ENCODE peak calls at places on chromosomes 1 and 21, in six cellular contexts. H, O, C, I, P and W are unnamed samples. For H3K9me3, the result is how much of the 10 kb centered on the place peaks cover.

GRCh38 chr1:11948822-11949458 is 14.4 kb downstream of the PLOD1 start:
- DNase-seq in P (no peak), I (no peak), O (no peak), C (no peak), H (no peak), W (no peak)

GRCh38 chr21:45283019-45283610 is 4.6 kb downstream of the POFUT2 start:
- DNase-seq in I (no peak), O (no peak), H (peak), P (no peak), C (no peak), W (no peak)

GRCh38 chr1:97925161-97925560 is 4.3 kb upstream of the DPYD start:
- DNase-seq in I (no peak), P (no peak), H (no peak), C (peak), O (no peak), W (no peak)

GRCh38 chr1:109161836-109162606 is 48.1 kb downstream of the ELAPOR1 start:
- DNase-seq in O (peak), C (no peak), P (peak), H (no peak), I (peak), W (no peak)

GRCh38 chr1:209889077-209889418 is 49.0 kb upstream of the SYT14 start:
- DNase-seq in P (no peak), C (no peak), H (no peak), O (no peak), I (no peak), W (no peak)

GRCh38 chr21:15001773-15002647 is 62.8 kb downstream of the NRIP1 start:
- DNase-seq in P (no peak), I (no peak), C (no peak), O (no peak), H (no peak), W (no peak)

GRCh38 chr1:174884001-174884400 is 115.7 kb upstream of the CACYBP start:
- DNase-seq in C (no peak), I (no peak), H (no peak), P (no peak), O (no peak), W (no peak)

GRCh38 chr1:85047144-85047471 is 1.2 kb downstream of the MCOLN3 start:
- DNase-seq in P (no peak), O (no peak), H (no peak), C (no peak), I (no peak), W (no peak)

GRCh38 chr1:12615916-12616708 is 1.9 kb downstream of the DHRS3 start:
- DNase-seq in C (no peak), H (no peak), P (peak), I (peak), O (peak), W (no peak)

GRCh38 chr1:206846475-206846874 is 18.9 kb upstream of the IL20 start:
- DNase-seq in O (no peak), P (no peak), C (no peak), H (no peak), I (no peak), W (no peak)

GRCh38 chr1:47450606-47451005 is 12.8 kb downstream of the FOXD2 start:
- DNase-seq in C (no peak), H (no peak), O (no peak), P (no peak), I (no peak), W (no peak)

GRCh38 chr1:228851196-228851595 is 115.9 kb downstream of the RHOU start:
- DNase-seq in P (no peak), O (no peak), C (no peak), I (no peak), H (no peak), W (no peak)

GRCh38 chr1:16614361-16615252 is 1.2 kb upstream of the NBPF1 start:
- DNase-seq in P (peak), I (no peak), C (no peak), H (no peak), O (peak), W (no peak)

GRCh38 chr1:162699366-162699765 is 67.1 kb downstream of the DDR2 start:
- DNase-seq in O (no peak), C (no peak), P (no peak), I (no peak), H (no peak), W (no peak)
- H3K9me3 ChIP-seq in O (under half), C (under half), P (under half), I (under half), H (under half), W (under half)

GRCh38 chr1:27348861-27349783 is 7.3 kb downstream of the SYTL1 start:
- DNase-seq in I (no peak), H (no peak), C (no peak), P (no peak), O (no peak), W (no peak)
- H3K4me3 ChIP-seq in I (peak), H (peak), C (peak), P (peak), O (peak), W (peak)

GRCh38 chr1:33141216-33141615 is 40.6 kb downstream of the TRIM62 start:
- DNase-seq in H (no peak), C (no peak), I (no peak), P (no peak), O (no peak), W (no peak)

GRCh38 chr1:33143181-33143580 is 38.7 kb downstream of the TRIM62 start:
- DNase-seq in P (no peak), C (no peak), H (no peak), I (no peak), O (peak), W (no peak)

GRCh38 chr1:33141781-33142180 is 40.1 kb downstream of the TRIM62 start:
- DNase-seq in C (no peak), H (no peak), O (no peak), I (no peak), P (no peak), W (no peak)

GRCh38 chr1:33143698-33144097 is 38.1 kb downstream of the TRIM62 start:
- DNase-seq in O (no peak), I (no peak), P (no peak), C (no peak), H (no peak), W (no peak)

DNA sequence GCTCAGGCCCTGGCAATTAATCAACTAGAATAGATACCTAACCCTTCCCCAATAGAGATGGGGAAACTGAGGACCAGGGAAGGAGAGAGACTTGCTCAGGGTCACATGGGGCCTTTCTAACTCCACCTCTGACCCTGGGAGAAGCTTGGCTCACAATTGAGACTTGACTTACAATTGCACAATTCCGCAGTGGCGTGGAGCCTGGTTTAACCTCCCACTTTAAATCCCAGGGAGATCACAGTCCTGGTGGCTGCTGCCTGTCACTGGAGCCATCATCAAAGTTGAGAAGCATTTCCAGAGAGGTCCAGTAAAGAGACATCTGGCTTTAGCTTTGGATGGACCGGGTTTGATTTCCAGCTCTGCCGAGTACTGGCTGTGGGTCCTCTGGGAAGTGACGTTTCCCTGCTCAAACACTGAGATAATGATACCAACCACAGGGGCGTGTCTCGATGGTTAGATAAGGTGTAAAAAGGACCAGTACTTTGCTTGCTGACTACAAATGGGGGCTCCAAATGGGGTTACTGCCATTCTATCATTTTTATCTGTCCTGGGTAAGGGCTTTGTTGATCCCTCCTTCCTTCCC is 39.3 kb downstream of the TRIM62 start:
- DNase-seq in I (no peak), O (no peak), P (no peak), C (no peak), H (no peak), W (no peak)
- H3K9me3 ChIP-seq in I (under half), O (under half), P (under half), C (under half), H (under half), W (under half)

DNA sequence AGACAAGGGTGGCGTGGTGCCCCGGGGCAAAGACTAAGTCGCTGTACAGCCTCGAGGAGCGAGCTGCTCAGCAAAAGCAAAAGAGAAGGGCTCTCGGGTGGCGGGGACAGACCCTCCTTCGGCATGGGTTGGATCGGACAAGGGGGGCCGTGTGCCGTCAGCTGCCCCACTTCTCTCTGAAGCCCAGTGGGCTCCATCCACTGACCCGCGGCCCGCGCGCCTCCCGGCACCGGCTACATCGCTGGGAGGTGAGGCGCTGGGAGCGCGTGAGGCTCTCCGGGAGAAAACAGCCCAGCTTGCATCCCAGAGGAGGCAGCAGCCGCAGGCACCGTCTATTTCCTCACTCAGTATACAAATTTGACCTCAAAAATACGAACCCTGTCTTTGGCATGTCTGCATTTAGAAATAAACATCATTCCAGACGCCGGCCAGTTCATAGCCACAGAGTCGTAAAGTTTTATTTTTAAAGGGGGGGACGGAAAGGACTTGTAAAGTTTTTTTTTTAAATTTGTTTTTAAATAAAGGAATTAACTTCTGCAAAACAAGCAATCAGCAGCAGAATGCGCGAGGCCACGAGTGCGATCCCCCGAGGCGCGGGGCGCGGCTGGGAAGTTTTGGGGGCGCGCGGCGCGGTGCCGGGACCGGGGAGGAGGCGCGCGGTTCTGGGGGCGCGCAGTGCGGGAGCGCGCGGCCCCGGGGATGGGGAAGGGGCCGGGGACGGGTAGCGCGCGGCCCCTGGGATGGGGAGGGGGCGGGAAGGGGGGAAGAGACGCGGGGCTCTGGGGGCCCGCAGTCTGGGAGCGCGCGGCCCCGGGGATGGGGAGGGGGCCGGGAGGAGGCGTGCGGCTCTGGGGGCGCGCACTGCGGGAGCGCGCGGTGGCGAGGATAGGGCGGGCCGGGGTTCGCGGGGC is 637 bp upstream of the GPR137B start:
- DNase-seq in H (no peak), I (peak), O (no peak), P (peak), C (no peak), W (no peak)
- H3K4me3 ChIP-seq in H (peak), I (peak), O (peak), P (peak), C (peak), W (peak)

DNA sequence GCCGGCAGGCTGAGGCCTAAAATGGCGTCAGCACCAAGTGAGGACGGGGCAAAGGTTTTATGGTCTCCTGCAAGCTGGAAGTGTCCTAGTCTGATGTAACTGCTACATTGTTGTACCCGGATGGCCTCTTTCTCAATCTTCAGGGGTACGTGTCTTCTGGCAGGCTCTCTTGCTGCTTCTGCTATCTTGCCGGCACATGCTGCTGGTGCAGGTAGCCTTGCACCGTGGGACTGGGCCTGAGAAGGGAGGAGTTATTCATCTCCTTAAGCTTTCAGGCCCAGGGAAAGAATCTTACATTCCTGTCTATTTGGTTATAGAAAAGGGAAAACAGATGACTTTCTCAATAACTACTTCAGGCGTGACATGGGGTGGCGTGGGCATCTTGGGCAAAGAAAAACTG is 72.2 kb downstream of the ZNF678 start:
- DNase-seq in P (no peak), C (no peak), O (no peak), H (no peak), I (no peak), W (no peak)
- H3K9me3 ChIP-seq in P (under half), C (half or more), O (half or more), H (half or more), I (under half), W (under half)

DNA sequence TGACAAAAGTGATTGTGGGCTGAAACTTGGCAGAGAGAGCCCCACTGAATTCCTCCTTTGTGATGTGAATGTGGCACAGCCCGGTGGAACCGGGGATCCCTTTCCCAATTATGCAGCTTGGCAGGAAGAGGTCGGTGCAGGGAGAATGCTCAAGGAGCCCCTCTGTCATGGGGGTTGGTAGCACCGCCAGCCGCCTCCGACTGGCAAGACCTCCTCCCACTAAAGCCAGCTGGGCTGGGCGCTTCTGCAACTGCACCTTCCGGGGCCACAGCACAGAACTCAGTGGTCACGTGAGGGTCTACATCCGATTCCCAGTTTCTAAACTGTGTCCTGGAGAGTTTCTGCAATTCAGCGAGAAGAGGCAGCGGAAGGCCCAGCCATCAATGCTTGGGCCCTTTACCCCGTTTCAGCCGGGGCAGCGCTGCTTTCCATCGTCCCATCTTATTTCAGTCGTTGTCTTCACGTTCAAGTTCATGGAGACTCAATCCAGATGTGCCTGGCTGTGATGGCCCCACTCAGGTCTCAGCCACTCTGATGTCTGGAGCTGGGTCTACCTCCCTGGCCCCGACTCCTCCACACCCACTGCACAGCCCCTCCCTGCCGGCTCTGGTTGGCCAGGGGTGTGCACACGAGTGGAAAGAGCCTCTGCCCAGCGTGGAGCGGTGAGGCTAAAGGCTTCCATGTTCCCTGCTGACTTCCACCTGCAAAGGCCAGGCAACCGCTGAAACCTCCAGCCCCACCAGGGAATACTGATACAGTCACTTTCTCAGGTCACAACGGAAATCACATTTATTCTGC is 39.8 kb upstream of the FHAD1 start:
- DNase-seq in O (no peak), C (no peak), H (no peak), I (no peak), P (no peak), W (no peak)
- H3K4me3 ChIP-seq in O (no peak), C (peak), H (no peak), I (no peak), P (no peak), W (no peak)

GRCh38 chr21:8990326-8991087 is 1530.9 kb upstream of the TPTE start:
- DNase-seq in O (no peak), C (no peak), P (no peak), I (no peak), H (no peak), W (peak)

GRCh38 chr21:8991088-8991907 is 1530.1 kb upstream of the TPTE start:
- DNase-seq in I (no peak), O (no peak), H (no peak), P (no peak), C (no peak), W (peak)

GRCh38 chr21:8989261-8989882 is 1532.0 kb upstream of the TPTE start:
- DNase-seq in I (no peak), P (no peak), C (no peak), H (no peak), O (no peak), W (peak)

GRCh38 chr21:8989883-8990325 is 1531.5 kb upstream of the TPTE start:
- DNase-seq in C (no peak), P (no peak), H (no peak), I (no peak), O (no peak), W (peak)

GRCh38 chr21:8988696-8989095 is 1532.7 kb upstream of the TPTE start:
- DNase-seq in I (no peak), C (no peak), O (no peak), H (no peak), P (no peak), W (no peak)
- H3K9me3 ChIP-seq in I (under half), C (under half), O (under half), H (under half), P (under half), W (under half)

GRCh38 chr1:52306227-52307006 is 59.6 kb downstream of the CC2D1B start:
- DNase-seq in H (no peak), O (peak), P (no peak), I (no peak), C (no peak), W (no peak)

DNA sequence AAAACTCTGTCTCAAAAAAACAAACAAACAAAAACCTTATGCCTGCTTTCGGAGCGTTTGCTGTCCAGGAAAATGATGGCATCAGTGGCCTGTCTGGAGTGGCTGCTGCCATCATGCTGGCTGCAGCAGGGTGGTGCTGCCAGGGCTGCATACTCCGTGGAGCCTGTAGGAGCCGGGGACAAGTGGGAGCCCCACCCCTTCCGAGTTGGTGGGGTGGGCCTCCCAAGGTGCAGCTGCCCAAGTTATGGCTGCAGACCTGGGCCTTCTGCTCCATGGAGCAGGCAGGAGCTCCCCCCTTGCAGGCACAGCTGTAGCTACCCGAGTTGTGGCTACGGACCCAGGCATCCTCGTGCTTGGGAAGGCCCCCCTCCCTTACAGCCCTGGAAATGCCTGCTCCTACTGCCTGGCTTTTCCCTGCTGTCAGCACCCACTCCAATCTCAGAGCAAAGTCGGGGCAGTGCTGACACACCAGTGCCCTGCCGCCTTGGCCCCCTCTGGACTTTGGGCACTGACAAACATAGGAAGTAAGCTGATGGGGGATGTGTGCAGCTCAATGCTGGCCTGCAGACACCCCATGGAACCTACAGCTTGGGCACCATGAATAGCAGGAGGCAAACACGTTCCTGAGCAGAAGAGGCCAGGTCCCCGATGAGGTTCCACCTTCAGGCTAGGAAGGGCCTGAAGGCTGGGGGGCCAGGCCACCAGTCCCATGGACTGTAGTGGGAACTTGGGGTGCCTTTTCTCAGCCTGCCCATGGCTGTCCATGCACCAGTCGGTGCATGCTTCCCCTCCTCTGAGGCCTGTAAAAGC is 60.4 kb downstream of the CC2D1B start:
- DNase-seq in P (no peak), C (no peak), H (no peak), O (peak), I (no peak), W (no peak)
- H3K4me3 ChIP-seq in P (no peak), C (no peak), H (no peak), O (no peak), I (no peak), W (no peak)

GRCh38 chr1:51414811-51415210 is 84.4 kb upstream of the TTC39A start:
- DNase-seq in O (no peak), I (no peak), H (no peak), P (no peak), C (no peak), W (no peak)
- H3K9me3 ChIP-seq in O (under half), I (under half), H (under half), P (under half), C (under half), W (under half)